ENCODE peak calls at places on chromosomes 16 and 17, in four cellular contexts. M is activated CD4-positive, alpha-beta T cell treated with anti-CD3 and anti-CD28 coated beads, Interleukin-2, amount 50 U/mL, for 1 hour; L is ELR; U is bronchial epithelial cell. T is an unnamed sample.

GRCh38 chr17:18004901-18005305 is 32.2 kb downstream of the DRC3 start:
- DNase-seq in U (no peak), M (no peak), L (no peak), T (no peak)

GRCh38 chr17:9238340-9239259 is 217.3 kb downstream of the NTN1 start:
- DNase-seq in M (no peak), U (no peak), L (no peak), T (no peak)

GRCh38 chr17:14510136-14510535 is 209.3 kb downstream of the HS3ST3B1 start:
- DNase-seq in U (peak), L (no peak), M (no peak), T (no peak)

GRCh38 chr17:253091-253846 is 71.8 kb upstream of the DOC2B start:
- DNase-seq in L (no peak), U (no peak), M (no peak), T (no peak)

GRCh38 chr17:45290269-45290765 is 26.5 kb downstream of the MAP3K14 start:
- DNase-seq in M (no peak), U (no peak), L (no peak), T (no peak)

GRCh38 chr16:7303677-7304200 is 28.9 kb upstream of the RBFOX1 start:
- DNase-seq in M (no peak), L (no peak), U (no peak), T (no peak)

GRCh38 chr17:42072323-42073187 is 22.2 kb upstream of the C17orf113 start:
- DNase-seq in U (no peak), M (no peak), L (peak), T (no peak)

GRCh38 chr17:29060475-29060874 is 17.5 kb downstream of the PIPOX start:
- DNase-seq in M (no peak), U (no peak), L (no peak), T (no peak)

GRCh38 chr17:42381898-42382297 is 6.3 kb downstream of the STAT3 start:
- DNase-seq in L (no peak), M (no peak), U (no peak), T (no peak)

GRCh38 chr16:19415461-19415860 is 2.2 kb upstream of the TMC5 start:
- DNase-seq in U (no peak), M (no peak), L (no peak), T (no peak)

GRCh38 chr17:60832206-60832605 is 154.6 kb downstream of the BCAS3 start:
- DNase-seq in M (no peak), U (no peak), L (no peak), T (no peak)

GRCh38 chr16:59892376-59892775 is 1158.3 kb upstream of the GOT2 start:
- DNase-seq in M (no peak), L (no peak), U (no peak), T (no peak)

GRCh38 chr16:10745856-10746255 is 2.2 kb downstream of the NUBP1 start:
- DNase-seq in U (no peak), L (no peak), M (no peak), T (no peak)

GRCh38 chr17:48471807-48472484 is 41.9 kb upstream of the SKAP1 start:
- DNase-seq in M (no peak), L (no peak), U (no peak), T (peak)

GRCh38 chr16:86571197-86571915 is 4.7 kb downstream of the FOXC2 start:
- DNase-seq in U (no peak), L (no peak), M (no peak), T (no peak)

GRCh38 chr17:45324336-45324735 is 7.5 kb upstream of the MAP3K14 start:
- DNase-seq in M (no peak), L (no peak), U (no peak), T (no peak)

GRCh38 chr16:804193-805048 is 3.9 kb upstream of the GNG13 start:
- DNase-seq in M (no peak), L (no peak), U (no peak), T (no peak)

GRCh38 chr16:84247341-84247740 is 7.5 kb upstream of the KCNG4 start:
- DNase-seq in M (no peak), L (no peak), U (no peak), T (no peak)

GRCh38 chr16:82653550-82654511 is 27.1 kb downstream of the CDH13 start:
- DNase-seq in L (peak), U (peak), M (peak), T (peak)

GRCh38 chr17:29621751-29622194 is 939 bp downstream of the CORO6 start:
- DNase-seq in M (no peak), U (no peak), L (no peak), T (no peak)

GRCh38 chr16:56351481-56351880 is 73.9 kb downstream of the AMFR start:
- DNase-seq in U (no peak), M (no peak), L (no peak), T (no peak)

GRCh38 chr16:28874406-28874805 is 3.9 kb upstream of the ATP2A1 start:
- DNase-seq in L (no peak), M (no peak), U (no peak), T (no peak)

GRCh38 chr16:9092282-9092962 is 978 bp downstream of the HAPSTR1 start:
- DNase-seq in U (no peak), M (peak), L (peak), T (peak)

GRCh38 chr16:29789775-29790182 is 772 bp upstream of the KIF22 start:
- DNase-seq in M (no peak), L (no peak), U (no peak), T (no peak)

GRCh38 chr16:50386819-50387218 is 18.0 kb upstream of the BRD7 start:
- DNase-seq in M (no peak), U (no peak), L (no peak), T (no peak)

GRCh38 chr17:7438050-7438614 is 1.2 kb upstream of the FGF11 start:
- DNase-seq in M (peak), L (no peak), U (peak), T (no peak)

GRCh38 chr16:80009971-80010659 is 409.6 kb upstream of the MAF start:
- DNase-seq in U (no peak), L (no peak), M (no peak), T (no peak)

GRCh38 chr16:25079637-25080375 is 31.7 kb upstream of the LCMT1 start:
- DNase-seq in M (no peak), L (no peak), U (no peak), T (no peak)

GRCh38 chr16:88687254-88687576 is 908 bp upstream of the SNAI3 start:
- DNase-seq in U (no peak), L (no peak), M (no peak), T (no peak)

T was measured in NK-92 treated with Interleukin-12 subunit alpha and Interleukin-12 subunit beta, amount 100 ng/mL, for 24 hours.